ENCODE peak calls at places on chromosomes 2 and 18, in ten cellular contexts. N, L, K, C, A, I, O, D, B and T are unnamed samples.

GRCh38 chr2:217792611-217793527 is 209.9 kb downstream of the TNS1 start:
- DNase-seq in N (no peak), L (peak; percentile 57), K (no peak), C (no peak), A (no peak), I (no peak), O (no peak), D (no peak), B (no peak), T (no peak)

GRCh38 chr2:230909841-230910545 is 15.0 kb downstream of the GPR55 start:
- DNase-seq in N (peak; percentile 4), L (no peak), K (peak; percentile 73), C (no peak), A (no peak), I (no peak), O (no peak), D (no peak), B (no peak), T (no peak)

GRCh38 chr18:74116628-74117554 is 30.7 kb downstream of the FBXO15 start:
- DNase-seq in N (peak; percentile 22), L (peak; percentile 68), K (no peak), C (no peak), A (no peak), I (peak; percentile 18), O (no peak), D (peak; percentile 69), B (peak; percentile 57), T (peak; percentile 11)

GRCh38 chr2:73197579-73197978 is 4.8 kb upstream of the NOTO start:
- DNase-seq in N (no peak), L (no peak), K (no peak), C (no peak), A (no peak), I (no peak), O (no peak), D (no peak), B (no peak), T (peak; percentile 54)

GRCh38 chr2:160477032-160477431 is 16.6 kb downstream of the RBMS1 start:
- DNase-seq in N (no peak), L (no peak), K (no peak), C (no peak), A (no peak), I (no peak), O (no peak), D (no peak), B (no peak), T (no peak)

GRCh38 chr18:34818069-34818468 is 108.0 kb downstream of the DTNA start:
- DNase-seq in N (no peak), L (no peak), K (no peak), C (no peak), A (no peak), I (no peak), O (no peak), D (no peak), B (no peak), T (no peak)

GRCh38 chr2:85760371-85760770 is 6.6 kb downstream of the ATOH8 start:
- DNase-seq in N (no peak), L (peak; percentile 80), K (no peak), C (no peak), A (no peak), I (no peak), O (no peak), D (no peak), B (no peak), T (no peak)

GRCh38 chr18:22637787-22638186 is 220.1 kb upstream of the CTAGE1 start:
- DNase-seq in N (no peak), L (peak; percentile 88), K (no peak), C (no peak), A (no peak), I (no peak), O (no peak), D (no peak), B (peak; percentile 76), T (peak; percentile 56)

GRCh38 chr2:20931346-20931745 is 108.4 kb upstream of the LDAH start:
- DNase-seq in N (no peak), L (peak; percentile 20), K (peak; percentile 16), C (no peak), A (no peak), I (no peak), O (no peak), D (no peak), B (no peak), T (no peak)

GRCh38 chr2:46298522-46299351 is 1.5 kb downstream of the EPAS1 start:
- DNase-seq in N (peak; percentile 25), L (peak; percentile 74), K (peak; percentile 92), C (peak; percentile 83), A (no peak), I (peak; percentile 68), O (peak; percentile 27), D (peak; percentile 45), B (peak; percentile 58), T (peak; percentile 54)

GRCh38 chr2:5706717-5707455 is 14.7 kb downstream of the SOX11 start:
- DNase-seq in N (no peak), L (no peak), K (no peak), C (no peak), A (no peak), I (no peak), O (no peak), D (no peak), B (no peak), T (no peak)

GRCh38 chr2:226799976-226800940 is 638 bp upstream of the IRS1 start:
- DNase-seq in N (no peak), L (peak; percentile 50), K (no peak), C (peak; percentile 51), A (no peak), I (peak; percentile 26), O (no peak), D (peak; percentile 24), B (no peak), T (no peak)

GRCh38 chr18:49032189-49032584 is 81.4 kb upstream of the SMAD7 start:
- DNase-seq in N (no peak), L (no peak), K (no peak), C (no peak), A (no peak), I (no peak), O (no peak), D (no peak), B (no peak), T (no peak)

GRCh38 chr2:168884990-168885389 is 5.2 kb downstream of the SPC25 start:
- DNase-seq in N (no peak), L (peak; percentile 59), K (no peak), C (no peak), A (no peak), I (no peak), O (no peak), D (no peak), B (peak; percentile 3), T (peak; percentile 86)

GRCh38 chr2:115083216-115083615 is 640.8 kb downstream of the DPP10 start:
- DNase-seq in N (no peak), L (no peak), K (no peak), C (no peak), A (no peak), I (no peak), O (no peak), D (no peak), B (peak; percentile 40), T (no peak)

GRCh38 chr2:60096556-60096955 is 456.9 kb downstream of the BCL11A start:
- DNase-seq in N (no peak), L (no peak), K (no peak), C (no peak), A (no peak), I (no peak), O (no peak), D (no peak), B (no peak), T (no peak)

GRCh38 chr2:36330456-36331395 is 24.9 kb upstream of the CRIM1 start:
- DNase-seq in N (no peak), L (peak; percentile 24), K (no peak), C (no peak), A (no peak), I (no peak), O (no peak), D (no peak), B (no peak), T (peak; percentile 59)

GRCh38 chr2:182242561-182242960 is 184.3 kb downstream of the PDE1A start:
- DNase-seq in N (no peak), L (no peak), K (no peak), C (no peak), A (no peak), I (no peak), O (no peak), D (no peak), B (no peak), T (no peak)

GRCh38 chr2:106882658-106883057 is 3.3 kb downstream of the ST6GAL2 start:
- DNase-seq in N (no peak), L (no peak), K (no peak), C (no peak), A (no peak), I (no peak), O (no peak), D (no peak), B (no peak), T (no peak)

GRCh38 chr2:225120175-225120574 is 77.9 kb upstream of the DOCK10 start:
- DNase-seq in N (no peak), L (peak; percentile 84), K (no peak), C (no peak), A (peak; percentile 36), I (no peak), O (no peak), D (no peak), B (peak; percentile 34), T (peak; percentile 70)

GRCh38 chr2:38876407-38876806 is 631 bp downstream of the MORN2 start:
- DNase-seq in N (no peak), L (peak; percentile 27), K (no peak), C (no peak), A (no peak), I (no peak), O (no peak), D (no peak), B (no peak), T (no peak)

GRCh38 chr2:110114007-110114591 is 1.5 kb downstream of the MALL start:
- DNase-seq in N (no peak), L (peak; percentile 41), K (no peak), C (peak; percentile 53), A (no peak), I (no peak), O (no peak), D (peak; percentile 24), B (peak; percentile 73), T (peak; percentile 62)

GRCh38 chr2:229971298-229971790 is 49.0 kb downstream of the FBXO36 start:
- DNase-seq in N (no peak), L (no peak), K (no peak), C (no peak), A (no peak), I (no peak), O (no peak), D (no peak), B (no peak), T (no peak)

GRCh38 chr2:238761802-238762373 is 86.0 kb upstream of the TWIST2 start:
- DNase-seq in N (no peak), L (peak; percentile 60), K (no peak), C (no peak), A (no peak), I (no peak), O (no peak), D (peak; percentile 11), B (peak; percentile 52), T (peak; percentile 25)

GRCh38 chr2:71510196-71510807 is 56.9 kb downstream of the DYSF start:
- DNase-seq in N (peak; percentile 77), L (peak; percentile 75), K (peak; percentile 83), C (peak; percentile 69), A (peak; percentile 38), I (peak; percentile 72), O (peak; percentile 63), D (peak; percentile 82), B (peak; percentile 69), T (peak; percentile 35)

GRCh38 chr2:239666053-239666854 is 265.4 kb upstream of the HDAC4 start:
- DNase-seq in N (no peak), L (no peak), K (peak; percentile 69), C (no peak), A (no peak), I (no peak), O (no peak), D (no peak), B (no peak), T (no peak)

GRCh38 chr2:185375731-185376130 is 362.9 kb upstream of the FSIP2 start:
- DNase-seq in N (no peak), L (no peak), K (no peak), C (no peak), A (no peak), I (no peak), O (no peak), D (no peak), B (no peak), T (no peak)

GRCh38 chr18:55433688-55434087 is 154.3 kb downstream of the TCF4 start:
- DNase-seq in N (no peak), L (no peak), K (no peak), C (no peak), A (no peak), I (no peak), O (no peak), D (no peak), B (no peak), T (no peak)